ENCODE peak calls at places on chromosomes 16 and 17, in six cellular contexts. One of them, this sample, is unnamed.
A peak's percentile ranks its signal among the peaks of the same experiment; 100 is the strongest.

GRCh38 chr16:84475643-84476240 is 28.7 kb downstream of the MEAK7 start:
- DNase-seq in heart right ventricle: no peak
- DNase-seq in NCI-H1105 treated with DMSO at 0.1 percent for 48 hours: no peak
- DNase-seq in glomerular endothelial cell: no peak
- DNase-seq in mucosa of descending colon: no peak
- DNase-seq in colonic mucosa: no peak
- DNase-seq in this sample: no peak

GRCh38 chr17:68288375-68288774 is 2.6 kb downstream of the SLC16A6 start:
- DNase-seq in mucosa of descending colon: no peak
- DNase-seq in NCI-H1105 treated with DMSO at 0.1 percent for 48 hours: no peak
- DNase-seq in heart right ventricle: no peak
- DNase-seq in colonic mucosa: no peak
- DNase-seq in glomerular endothelial cell: no peak
- DNase-seq in this sample: no peak

GRCh38 chr16:53545433-53545832 is 42.4 kb upstream of the AKTIP start:
- DNase-seq in glomerular endothelial cell: no peak
- DNase-seq in mucosa of descending colon: peak; percentile 4
- DNase-seq in heart right ventricle: no peak
- DNase-seq in NCI-H1105 treated with DMSO at 0.1 percent for 48 hours: no peak
- DNase-seq in colonic mucosa: no peak
- DNase-seq in this sample: no peak

GRCh38 chr16:86370036-86370435 is 140.3 kb upstream of the FOXF1 start:
- DNase-seq in glomerular endothelial cell: no peak
- DNase-seq in heart right ventricle: no peak
- DNase-seq in mucosa of descending colon: no peak
- DNase-seq in NCI-H1105 treated with DMSO at 0.1 percent for 48 hours: no peak
- DNase-seq in colonic mucosa: no peak
- DNase-seq in this sample: no peak

GRCh38 chr17:33667052-33667509 is 374.0 kb upstream of the ASIC2 start:
- DNase-seq in colonic mucosa: no peak
- DNase-seq in mucosa of descending colon: no peak
- DNase-seq in glomerular endothelial cell: no peak
- DNase-seq in heart right ventricle: no peak
- DNase-seq in NCI-H1105 treated with DMSO at 0.1 percent for 48 hours: no peak
- DNase-seq in this sample: no peak

GRCh38 chr16:11170696-11171447 is 85.1 kb downstream of the SOCS1 start:
- DNase-seq in mucosa of descending colon: no peak
- DNase-seq in colonic mucosa: no peak
- DNase-seq in glomerular endothelial cell: no peak
- DNase-seq in NCI-H1105 treated with DMSO at 0.1 percent for 48 hours: no peak
- DNase-seq in heart right ventricle: no peak
- DNase-seq in this sample: peak; percentile 54

GRCh38 chr17:63537991-63538692 is 12.1 kb upstream of the DCAF7 start:
- DNase-seq in mucosa of descending colon: no peak
- DNase-seq in glomerular endothelial cell: no peak
- DNase-seq in NCI-H1105 treated with DMSO at 0.1 percent for 48 hours: peak; percentile 21
- DNase-seq in colonic mucosa: no peak
- DNase-seq in heart right ventricle: no peak
- DNase-seq in this sample: peak; percentile 88

GRCh38 chr17:56594528-56595418 is 1.3 kb downstream of the NOG start:
- DNase-seq in colonic mucosa: no peak
- DNase-seq in NCI-H1105 treated with DMSO at 0.1 percent for 48 hours: no peak
- DNase-seq in mucosa of descending colon: no peak
- DNase-seq in heart right ventricle: no peak
- DNase-seq in glomerular endothelial cell: no peak
- DNase-seq in this sample: no peak

GRCh38 chr16:635573-636205 is 416 bp downstream of the METTL26 start:
- DNase-seq in mucosa of descending colon: peak; percentile 39
- DNase-seq in glomerular endothelial cell: no peak
- DNase-seq in colonic mucosa: no peak
- DNase-seq in heart right ventricle: peak; percentile 23
- DNase-seq in NCI-H1105 treated with DMSO at 0.1 percent for 48 hours: no peak
- DNase-seq in this sample: no peak

GRCh38 chr17:60524463-60525346 is 1.3 kb downstream of the APPBP2 start:
- DNase-seq in colonic mucosa: no peak
- DNase-seq in glomerular endothelial cell: no peak
- DNase-seq in heart right ventricle: no peak
- DNase-seq in NCI-H1105 treated with DMSO at 0.1 percent for 48 hours: peak; percentile 7
- DNase-seq in mucosa of descending colon: no peak
- DNase-seq in this sample: no peak

GRCh38 chr17:79324219-79324618 is 249.6 kb downstream of the ENGASE start:
- DNase-seq in heart right ventricle: no peak
- DNase-seq in mucosa of descending colon: no peak
- DNase-seq in glomerular endothelial cell: no peak
- DNase-seq in NCI-H1105 treated with DMSO at 0.1 percent for 48 hours: no peak
- DNase-seq in colonic mucosa: no peak
- DNase-seq in this sample: no peak

GRCh38 chr17:4980644-4981216 is 6.7 kb downstream of the CAMTA2 start:
- DNase-seq in colonic mucosa: peak; percentile 56
- DNase-seq in NCI-H1105 treated with DMSO at 0.1 percent for 48 hours: peak; percentile 29
- DNase-seq in glomerular endothelial cell: no peak
- DNase-seq in heart right ventricle: no peak
- DNase-seq in mucosa of descending colon: peak; percentile 82
- DNase-seq in this sample: no peak

GRCh38 chr16:19969284-19969683 is 84.6 kb upstream of the GPRC5B start:
- DNase-seq in mucosa of descending colon: peak; percentile 9
- DNase-seq in heart right ventricle: no peak
- DNase-seq in colonic mucosa: peak; percentile 27
- DNase-seq in glomerular endothelial cell: no peak
- DNase-seq in NCI-H1105 treated with DMSO at 0.1 percent for 48 hours: no peak
- DNase-seq in this sample: no peak

GRCh38 chr16:85126731-85127662 is 14.7 kb upstream of the CIBAR2 start:
- DNase-seq in glomerular endothelial cell: no peak
- DNase-seq in NCI-H1105 treated with DMSO at 0.1 percent for 48 hours: peak; percentile 4
- DNase-seq in colonic mucosa: no peak
- DNase-seq in mucosa of descending colon: no peak
- DNase-seq in heart right ventricle: no peak
- DNase-seq in this sample: no peak

GRCh38 chr16:53948734-53949430 is 244.9 kb downstream of the FTO start:
- DNase-seq in colonic mucosa: no peak
- DNase-seq in heart right ventricle: no peak
- DNase-seq in mucosa of descending colon: no peak
- DNase-seq in NCI-H1105 treated with DMSO at 0.1 percent for 48 hours: no peak
- DNase-seq in glomerular endothelial cell: no peak
- DNase-seq in this sample: no peak

GRCh38 chr16:85652431-85653221 is 36.1 kb downstream of the GINS2 start:
- DNase-seq in NCI-H1105 treated with DMSO at 0.1 percent for 48 hours: peak; percentile 40
- DNase-seq in mucosa of descending colon: peak; percentile 52
- DNase-seq in glomerular endothelial cell: no peak
- DNase-seq in heart right ventricle: peak; percentile 68
- DNase-seq in colonic mucosa: peak; percentile 58
- DNase-seq in this sample: no peak

GRCh38 chr17:77836557-77837041 is 121.9 kb upstream of the TNRC6C start:
- DNase-seq in mucosa of descending colon: no peak
- DNase-seq in glomerular endothelial cell: no peak
- DNase-seq in heart right ventricle: no peak
- DNase-seq in NCI-H1105 treated with DMSO at 0.1 percent for 48 hours: no peak
- DNase-seq in colonic mucosa: no peak
- DNase-seq in this sample: no peak

GRCh38 chr16:47059991-47060390 is 83.8 kb downstream of the NETO2 start:
- DNase-seq in NCI-H1105 treated with DMSO at 0.1 percent for 48 hours: no peak
- DNase-seq in glomerular endothelial cell: no peak
- DNase-seq in mucosa of descending colon: no peak
- DNase-seq in colonic mucosa: no peak
- DNase-seq in heart right ventricle: no peak
- DNase-seq in this sample: no peak

GRCh38 chr17:72518810-72519597 is 398.2 kb downstream of the SOX9 start:
- DNase-seq in NCI-H1105 treated with DMSO at 0.1 percent for 48 hours: peak; percentile 34
- DNase-seq in colonic mucosa: peak; percentile 90
- DNase-seq in mucosa of descending colon: peak; percentile 87
- DNase-seq in glomerular endothelial cell: no peak
- DNase-seq in heart right ventricle: no peak
- DNase-seq in this sample: no peak

GRCh38 chr17:57782051-57782490 is 37.0 kb upstream of the CCDC182 start:
- DNase-seq in colonic mucosa: no peak
- DNase-seq in NCI-H1105 treated with DMSO at 0.1 percent for 48 hours: no peak
- DNase-seq in glomerular endothelial cell: no peak
- DNase-seq in mucosa of descending colon: peak; percentile 4
- DNase-seq in heart right ventricle: peak; percentile 19
- DNase-seq in this sample: no peak

GRCh38 chr16:8845699-8846298 is 23.0 kb downstream of the CARHSP1 start:
- DNase-seq in glomerular endothelial cell: no peak
- DNase-seq in heart right ventricle: no peak
- DNase-seq in mucosa of descending colon: no peak
- DNase-seq in colonic mucosa: no peak
- DNase-seq in NCI-H1105 treated with DMSO at 0.1 percent for 48 hours: no peak
- DNase-seq in this sample: peak; percentile 60

GRCh38 chr16:88350922-88351321 is 31.8 kb upstream of the ZNF469 start:
- DNase-seq in glomerular endothelial cell: no peak
- DNase-seq in heart right ventricle: no peak
- DNase-seq in mucosa of descending colon: no peak
- DNase-seq in NCI-H1105 treated with DMSO at 0.1 percent for 48 hours: no peak
- DNase-seq in colonic mucosa: no peak
- DNase-seq in this sample: peak; percentile 54

GRCh38 chr16:89330177-89330856 is 112.8 kb downstream of the ZNF778 start:
- DNase-seq in NCI-H1105 treated with DMSO at 0.1 percent for 48 hours: peak; percentile 12
- DNase-seq in mucosa of descending colon: no peak
- DNase-seq in heart right ventricle: no peak
- DNase-seq in glomerular endothelial cell: no peak
- DNase-seq in colonic mucosa: no peak
- DNase-seq in this sample: no peak

GRCh38 chr16:2205104-2205966 is at the start of gene MLST8:
- DNase-seq in colonic mucosa: peak; percentile 83
- DNase-seq in NCI-H1105 treated with DMSO at 0.1 percent for 48 hours: peak; percentile 48
- DNase-seq in glomerular endothelial cell: no peak
- DNase-seq in heart right ventricle: peak; percentile 91
- DNase-seq in mucosa of descending colon: peak; percentile 85
- DNase-seq in this sample: no peak

GRCh38 chr17:55402374-55402773 is 19.3 kb downstream of the MMD start:
- DNase-seq in heart right ventricle: no peak
- DNase-seq in glomerular endothelial cell: no peak
- DNase-seq in colonic mucosa: no peak
- DNase-seq in NCI-H1105 treated with DMSO at 0.1 percent for 48 hours: no peak
- DNase-seq in mucosa of descending colon: no peak
- DNase-seq in this sample: no peak

GRCh38 chr16:17359778-17360177 is 111.0 kb downstream of the XYLT1 start:
- DNase-seq in mucosa of descending colon: no peak
- DNase-seq in colonic mucosa: no peak
- DNase-seq in heart right ventricle: no peak
- DNase-seq in glomerular endothelial cell: no peak
- DNase-seq in NCI-H1105 treated with DMSO at 0.1 percent for 48 hours: peak; percentile 77
- DNase-seq in this sample: no peak

GRCh38 chr17:33521784-33522183 is 228.7 kb upstream of the ASIC2 start:
- DNase-seq in mucosa of descending colon: peak; percentile 49
- DNase-seq in NCI-H1105 treated with DMSO at 0.1 percent for 48 hours: no peak
- DNase-seq in heart right ventricle: no peak
- DNase-seq in colonic mucosa: peak; percentile 23
- DNase-seq in glomerular endothelial cell: no peak
- DNase-seq in this sample: no peak

GRCh38 chr16:81445926-81446317 is 1.3 kb downstream of the CMIP start:
- DNase-seq in colonic mucosa: peak; percentile 53
- DNase-seq in NCI-H1105 treated with DMSO at 0.1 percent for 48 hours: peak; percentile 19
- DNase-seq in glomerular endothelial cell: no peak
- DNase-seq in heart right ventricle: no peak
- DNase-seq in mucosa of descending colon: peak; percentile 63
- DNase-seq in this sample: no peak

GRCh38 chr17:32586666-32587065 is 99.9 kb downstream of the CDK5R1 start:
- DNase-seq in glomerular endothelial cell: no peak
- DNase-seq in colonic mucosa: no peak
- DNase-seq in heart right ventricle: no peak
- DNase-seq in NCI-H1105 treated with DMSO at 0.1 percent for 48 hours: no peak
- DNase-seq in mucosa of descending colon: no peak
- DNase-seq in this sample: no peak

GRCh38 chr17:6066183-6066948 is 3.8 kb upstream of the WSCD1 start:
- DNase-seq in glomerular endothelial cell: no peak
- DNase-seq in heart right ventricle: no peak
- DNase-seq in mucosa of descending colon: no peak
- DNase-seq in NCI-H1105 treated with DMSO at 0.1 percent for 48 hours: no peak
- DNase-seq in colonic mucosa: no peak
- DNase-seq in this sample: no peak

GRCh38 chr16:15572329-15573001 is 70.5 kb downstream of the MARF1 start:
- DNase-seq in glomerular endothelial cell: no peak
- DNase-seq in colonic mucosa: peak; percentile 61
- DNase-seq in heart right ventricle: no peak
- DNase-seq in NCI-H1105 treated with DMSO at 0.1 percent for 48 hours: no peak
- DNase-seq in mucosa of descending colon: peak; percentile 65
- DNase-seq in this sample: no peak

GRCh38 chr17:80850109-80850508 is 141.5 kb upstream of the CHMP6 start:
- DNase-seq in NCI-H1105 treated with DMSO at 0.1 percent for 48 hours: no peak
- DNase-seq in heart right ventricle: no peak
- DNase-seq in glomerular endothelial cell: no peak
- DNase-seq in mucosa of descending colon: no peak
- DNase-seq in colonic mucosa: no peak
- DNase-seq in this sample: peak; percentile 27

GRCh38 chr16:87201052-87201451 is 116.1 kb downstream of the C16orf95 start:
- DNase-seq in colonic mucosa: no peak
- DNase-seq in heart right ventricle: peak; percentile 61
- DNase-seq in NCI-H1105 treated with DMSO at 0.1 percent for 48 hours: no peak
- DNase-seq in mucosa of descending colon: peak; percentile 17
- DNase-seq in glomerular endothelial cell: no peak
- DNase-seq in this sample: no peak